ENCODE peak calls at places on chromosomes 6 and 20, in four cellular contexts. One of them, this sample, is unnamed.

GRCh38 chr6:24455061-24455460 is 34.3 kb downstream of the GPLD1 start:
- DNase-seq in Kasumi-1: no peak
- DNase-seq in NAMALWA: no peak
- DNase-seq in activated T-helper 1 cell treated with anti-CD3 and anti-CD28 coated beads, Interleukin-2, amount 50 U/mL, for 16 hours: no peak
- DNase-seq in this sample: no peak

GRCh38 chr6:153162172-153162571 is 31.1 kb upstream of the RGS17 start:
- DNase-seq in activated T-helper 1 cell treated with anti-CD3 and anti-CD28 coated beads, Interleukin-2, amount 50 U/mL, for 16 hours: no peak
- DNase-seq in NAMALWA: no peak
- DNase-seq in Kasumi-1: no peak
- DNase-seq in this sample: no peak

GRCh38 chr6:118218156-118218555 is 311.1 kb downstream of the SLC35F1 start:
- DNase-seq in Kasumi-1: no peak
- DNase-seq in NAMALWA: no peak
- DNase-seq in activated T-helper 1 cell treated with anti-CD3 and anti-CD28 coated beads, Interleukin-2, amount 50 U/mL, for 16 hours: no peak
- DNase-seq in this sample: no peak

GRCh38 chr20:2751868-2752630 is 48.4 kb downstream of the CPXM1 start:
- DNase-seq in Kasumi-1: peak
- DNase-seq in NAMALWA: no peak
- DNase-seq in activated T-helper 1 cell treated with anti-CD3 and anti-CD28 coated beads, Interleukin-2, amount 50 U/mL, for 16 hours: peak
- DNase-seq in this sample: no peak

GRCh38 chr20:16179919-16180318 is 393.3 kb downstream of the KIF16B start:
- DNase-seq in activated T-helper 1 cell treated with anti-CD3 and anti-CD28 coated beads, Interleukin-2, amount 50 U/mL, for 16 hours: no peak
- DNase-seq in NAMALWA: no peak
- DNase-seq in Kasumi-1: no peak
- DNase-seq in this sample: no peak

GRCh38 chr20:2946988-2947961 is 74.0 kb downstream of the PTPRA start:
- DNase-seq in NAMALWA: no peak
- DNase-seq in activated T-helper 1 cell treated with anti-CD3 and anti-CD28 coated beads, Interleukin-2, amount 50 U/mL, for 16 hours: no peak
- DNase-seq in Kasumi-1: peak
- DNase-seq in this sample: no peak

GRCh38 chr20:39632176-39632575 is 670.0 kb downstream of the DHX35 start:
- DNase-seq in NAMALWA: no peak
- DNase-seq in activated T-helper 1 cell treated with anti-CD3 and anti-CD28 coated beads, Interleukin-2, amount 50 U/mL, for 16 hours: no peak
- DNase-seq in Kasumi-1: no peak
- DNase-seq in this sample: no peak

GRCh38 chr20:51688600-51688999 is 79.6 kb downstream of the ATP9A start:
- DNase-seq in activated T-helper 1 cell treated with anti-CD3 and anti-CD28 coated beads, Interleukin-2, amount 50 U/mL, for 16 hours: no peak
- DNase-seq in NAMALWA: no peak
- DNase-seq in Kasumi-1: no peak
- DNase-seq in this sample: no peak

GRCh38 chr6:122610690-122611455 is 668 bp downstream of the PKIB start:
- DNase-seq in NAMALWA: no peak
- DNase-seq in Kasumi-1: no peak
- DNase-seq in activated T-helper 1 cell treated with anti-CD3 and anti-CD28 coated beads, Interleukin-2, amount 50 U/mL, for 16 hours: no peak
- DNase-seq in this sample: no peak